ENCODE peak calls at places on chromosomes 5 and 9, in five cellular contexts. S, B, U, L and V are unnamed samples.

GRCh38 chr9:105751761-105752160 is 57.4 kb downstream of the TMEM38B start:
- DNase-seq in S (no peak), B (no peak), U (no peak), L (no peak), V (no peak)

GRCh38 chr9:124412228-124412575 is 3.0 kb downstream of the PSMB7 start:
- DNase-seq in S (no peak), B (no peak), U (no peak), L (no peak), V (no peak)

GRCh38 chr5:58745350-58745749 is 162.5 kb downstream of the RAB3C start:
- DNase-seq in S (no peak), B (no peak), U (no peak), L (no peak), V (no peak)

GRCh38 chr5:18920966-18921365 is 1067.0 kb downstream of the CDH18 start:
- DNase-seq in S (no peak), B (no peak), U (no peak), L (no peak), V (no peak)

GRCh38 chr9:116959775-116960174 is 272.7 kb downstream of the TRIM32 start:
- DNase-seq in S (peak; percentile 18), B (peak; percentile 57), U (peak; percentile 51), L (peak; percentile 49), V (peak; percentile 73)

GRCh38 chr9:97933573-97933972 is 4.4 kb downstream of the HEMGN start:
- DNase-seq in S (no peak), B (no peak), U (no peak), L (no peak), V (no peak)

GRCh38 chr5:8650197-8650596 is 781.2 kb downstream of the MTRR start:
- DNase-seq in S (peak; percentile 4), B (no peak), U (no peak), L (no peak), V (no peak)

GRCh38 chr5:174735498-174736350 is 11.3 kb downstream of the MSX2 start:
- DNase-seq in S (no peak), B (no peak), U (peak; percentile 73), L (peak; percentile 58), V (no peak)

GRCh38 chr9:34463098-34463900 is 4.7 kb downstream of the DNAI1 start:
- DNase-seq in S (peak; percentile 60), B (peak; percentile 42), U (no peak), L (no peak), V (no peak)

GRCh38 chr9:75960561-75960960 is 70.1 kb downstream of the PCSK5 start:
- DNase-seq in S (no peak), B (no peak), U (no peak), L (no peak), V (no peak)

GRCh38 chr5:149135536-149136201 is 5.6 kb upstream of the ABLIM3 start:
- DNase-seq in S (peak; percentile 92), B (peak; percentile 88), U (no peak), L (peak; percentile 21), V (no peak)

GRCh38 chr5:5270958-5271605 is 131.0 kb downstream of the ADAMTS16 start:
- DNase-seq in S (peak; percentile 40), B (peak; percentile 75), U (peak; percentile 81), L (peak; percentile 89), V (peak; percentile 12)

GRCh38 chr9:79623799-79624721 is 52.3 kb downstream of the TLE4 start:
- DNase-seq in S (no peak), B (peak; percentile 18), U (no peak), L (no peak), V (no peak)

GRCh38 chr5:110726249-110727024 is at the start of gene TMEM232:
- DNase-seq in S (peak; percentile 78), B (peak; percentile 79), U (peak; percentile 77), L (peak; percentile 90), V (peak; percentile 67)
- H3K4me3 ChIP-seq in S (peak within 1 kb of the TSS; percentile 38), B (peak within 1 kb of the TSS; percentile 73), U (peak within 1 kb of the TSS; percentile 50), L (no peak within 1 kb of the TSS), V (peak within 1 kb of the TSS; percentile 73)

DNA sequence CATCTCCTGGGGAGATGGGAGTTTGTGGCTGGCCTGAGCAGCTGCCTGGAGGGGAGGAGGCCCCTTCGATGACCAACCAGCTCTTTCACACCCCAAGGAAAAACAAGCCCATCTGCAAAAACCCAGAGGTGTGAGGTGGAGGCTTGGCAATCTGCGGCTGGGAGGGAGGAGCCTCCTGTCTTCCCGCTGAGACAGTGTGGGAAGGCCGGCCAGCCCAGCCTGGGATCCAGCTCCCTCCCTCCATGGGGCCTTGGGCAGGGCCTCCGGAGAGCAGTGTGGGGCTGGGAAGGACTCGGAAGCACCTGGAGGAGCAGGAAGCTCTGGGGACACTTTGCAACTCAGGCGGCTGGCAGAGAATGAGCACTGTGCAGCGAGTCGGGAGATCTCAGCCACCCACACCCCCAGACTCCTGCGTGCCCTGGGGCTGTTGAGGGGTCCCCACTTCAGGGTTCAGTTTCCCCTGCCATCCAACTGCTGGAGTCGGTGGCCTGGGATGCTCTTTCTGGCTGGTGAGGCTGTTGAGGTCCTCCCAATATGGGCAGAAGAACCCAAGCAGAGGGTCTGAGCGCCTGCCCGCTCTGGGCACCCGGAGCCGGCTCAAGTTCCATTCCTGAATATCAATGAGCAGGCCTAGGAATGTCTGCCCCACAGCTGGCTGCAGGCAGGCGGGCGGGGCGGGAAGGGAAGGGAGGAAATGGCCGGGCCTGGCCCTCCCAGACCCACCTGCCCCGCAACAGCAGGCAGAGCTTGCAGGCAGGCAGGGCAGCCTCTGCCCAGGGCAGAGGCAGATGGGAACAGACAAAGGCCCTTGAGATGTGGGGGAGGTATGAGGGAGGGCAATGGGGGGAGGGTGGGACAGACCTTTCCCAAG is 101.1 kb downstream of the FGF18 start:
- DNase-seq in S (peak; percentile 18), B (peak; percentile 34), U (peak; percentile 75), L (peak; percentile 86), V (peak; percentile 42)
- H2BK5ac ChIP-seq in S (peak overlapping the region; percentile 83), B (peak overlapping the region; percentile 72), U (peak overlapping the region; percentile 77), L (no peak overlapping the region), V (peak overlapping the region; percentile 56)

DNA sequence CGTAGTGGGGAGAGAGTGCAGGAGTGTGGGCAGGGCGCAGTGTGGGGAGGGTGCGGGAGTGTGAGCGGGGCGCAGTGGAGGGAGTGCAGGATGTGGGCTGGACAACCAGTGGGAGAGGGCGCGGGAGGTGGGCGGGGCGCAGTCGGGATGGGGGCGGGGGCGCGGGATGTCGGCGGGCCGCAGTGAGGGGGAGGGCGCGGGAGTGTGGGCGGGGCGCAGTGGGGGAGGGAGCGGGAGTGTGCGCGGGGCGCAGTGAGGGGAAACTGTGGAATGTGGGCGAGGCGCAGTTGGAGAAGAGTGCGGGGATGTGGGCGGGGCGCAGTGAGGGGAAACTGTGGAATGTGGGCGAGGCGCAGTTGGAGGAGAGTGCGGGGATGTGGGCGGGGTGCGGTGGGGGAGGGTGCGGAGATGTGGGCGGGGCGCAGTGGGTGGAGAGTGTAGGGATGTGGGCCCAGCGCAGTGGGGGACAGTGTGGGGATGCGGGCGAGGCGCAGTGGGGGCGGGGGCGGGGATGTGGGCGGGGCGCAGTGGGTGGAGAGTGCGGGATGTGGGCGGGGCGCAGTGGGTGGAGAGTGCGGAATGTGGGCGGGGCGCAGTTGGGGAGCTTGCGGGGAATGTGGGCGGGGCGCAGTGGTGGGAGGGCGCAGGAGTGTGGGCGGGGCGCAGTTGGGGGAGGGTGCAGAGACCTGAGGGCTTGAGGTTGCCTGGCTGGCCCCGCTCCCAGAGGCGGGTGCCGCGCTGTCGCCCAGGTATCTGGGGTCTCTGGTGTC is at the start of gene NXNL2:
- DNase-seq in S (peak; percentile 82), B (peak; percentile 91), U (peak; percentile 96), L (peak; percentile 85), V (peak; percentile 76)
- H3K14ac ChIP-seq in S (peak within 1 kb of the TSS; percentile 69), B (peak within 1 kb of the TSS; percentile 23), U (no peak within 1 kb of the TSS), L (peak within 1 kb of the TSS; percentile 40), V (peak within 1 kb of the TSS; percentile 25)

GRCh38 chr9:3963266-3964019 is 336.4 kb downstream of the GLIS3 start:
- DNase-seq in S (peak; percentile 93), B (peak; percentile 89), U (no peak), L (no peak), V (no peak)
- H3K4me3 ChIP-seq in S (no peak overlapping the region), B (peak overlapping the region; percentile 20), U (no peak overlapping the region), L (no peak overlapping the region), V (no peak overlapping the region)

GRCh38 chr5:74055446-74056097 is 429.6 kb downstream of the ARHGEF28 start:
- DNase-seq in S (no peak), B (peak; percentile 18), U (no peak), L (no peak), V (no peak)
- H2BK5ac ChIP-seq in S (no peak overlapping the region), B (no peak overlapping the region), U (no peak overlapping the region), L (peak overlapping the region; percentile 78), V (no peak overlapping the region)